ENCODE peak calls at places on chromosomes 12 and 14, in six cellular contexts. One of them, this sample, is unnamed.

GRCh38 chr14:101134161-101134631 is 230.7 kb upstream of the RTL1 start:
- DNase-seq in IMR-90: no peak
- DNase-seq in body of pancreas: no peak
- DNase-seq in esophagus squamous epithelium: no peak
- DNase-seq in heart left ventricle: no peak
- DNase-seq in adrenal gland: no peak
- DNase-seq in this sample: no peak

GRCh38 chr12:129657179-129657578 is 246.6 kb downstream of the TMEM132D start:
- DNase-seq in IMR-90: no peak
- DNase-seq in body of pancreas: no peak
- DNase-seq in esophagus squamous epithelium: no peak
- DNase-seq in heart left ventricle: no peak
- DNase-seq in adrenal gland: no peak
- DNase-seq in this sample: no peak

GRCh38 chr14:97719931-97720330 is 922.7 kb downstream of the VRK1 start:
- DNase-seq in IMR-90: no peak
- DNase-seq in body of pancreas: no peak
- DNase-seq in esophagus squamous epithelium: no peak
- DNase-seq in heart left ventricle: no peak
- DNase-seq in adrenal gland: no peak
- DNase-seq in this sample: no peak

GRCh38 chr14:30387856-30388255 is 171.1 kb upstream of the G2E3 start:
- DNase-seq in IMR-90: no peak
- DNase-seq in body of pancreas: peak
- DNase-seq in esophagus squamous epithelium: no peak
- DNase-seq in heart left ventricle: no peak
- DNase-seq in adrenal gland: no peak
- DNase-seq in this sample: no peak

GRCh38 chr14:83255015-83255726 is 1721.5 kb upstream of the SEL1L start:
- DNase-seq in IMR-90: peak
- DNase-seq in body of pancreas: no peak
- DNase-seq in esophagus squamous epithelium: no peak
- DNase-seq in heart left ventricle: no peak
- DNase-seq in adrenal gland: no peak
- DNase-seq in this sample: no peak

GRCh38 chr12:32822344-32822743 is 66.6 kb upstream of the YARS2 start:
- DNase-seq in IMR-90: no peak
- DNase-seq in body of pancreas: no peak
- DNase-seq in esophagus squamous epithelium: no peak
- DNase-seq in heart left ventricle: no peak
- DNase-seq in adrenal gland: no peak
- DNase-seq in this sample: no peak

GRCh38 chr14:56490379-56490778 is 89.2 kb upstream of the TMEM260 start:
- DNase-seq in IMR-90: peak
- DNase-seq in body of pancreas: no peak
- DNase-seq in esophagus squamous epithelium: no peak
- DNase-seq in heart left ventricle: no peak
- DNase-seq in adrenal gland: no peak
- DNase-seq in this sample: no peak

GRCh38 chr14:103887170-103887501 is 39.8 kb upstream of the PPP1R13B start:
- DNase-seq in IMR-90: no peak
- DNase-seq in body of pancreas: no peak
- DNase-seq in esophagus squamous epithelium: no peak
- DNase-seq in heart left ventricle: no peak
- DNase-seq in adrenal gland: no peak
- DNase-seq in this sample: no peak

GRCh38 chr12:42550815-42551214 is 38.7 kb downstream of the PRICKLE1 start:
- DNase-seq in IMR-90: no peak
- DNase-seq in body of pancreas: no peak
- DNase-seq in esophagus squamous epithelium: no peak
- DNase-seq in heart left ventricle: no peak
- DNase-seq in adrenal gland: no peak
- DNase-seq in this sample: no peak

GRCh38 chr12:131397493-131398181 is 313.3 kb upstream of the SFSWAP start:
- DNase-seq in IMR-90: no peak
- DNase-seq in body of pancreas: no peak
- DNase-seq in esophagus squamous epithelium: no peak
- DNase-seq in heart left ventricle: no peak
- DNase-seq in adrenal gland: no peak
- DNase-seq in this sample: no peak

GRCh38 chr14:98580131-98580678 is 691.8 kb downstream of the BCL11B start:
- DNase-seq in IMR-90: no peak
- DNase-seq in body of pancreas: no peak
- DNase-seq in esophagus squamous epithelium: no peak
- DNase-seq in heart left ventricle: no peak
- DNase-seq in adrenal gland: no peak
- DNase-seq in this sample: no peak

DNA sequence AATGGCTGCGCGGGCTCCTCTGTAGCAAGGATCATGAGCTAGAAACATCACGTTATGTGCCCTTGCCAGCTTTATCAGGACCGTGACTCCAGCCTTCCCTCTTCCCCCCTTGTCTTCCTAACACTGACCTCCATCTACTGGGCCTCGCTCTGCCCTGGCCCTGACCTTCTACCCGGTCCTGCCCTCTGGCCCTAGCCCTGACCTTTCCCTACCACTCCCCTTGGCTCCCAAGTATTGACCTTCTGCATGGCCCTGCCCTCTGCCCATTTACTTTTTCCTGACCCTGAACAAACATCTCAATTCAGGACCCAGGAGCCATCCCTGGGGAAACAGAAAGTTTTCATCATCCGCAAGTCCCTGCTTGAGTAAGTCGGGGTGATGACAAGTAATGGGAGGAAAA is 2.0 kb downstream of the SOAT2 start:
- DNase-seq in IMR-90: no peak
- DNase-seq in body of pancreas: no peak
- DNase-seq in esophagus squamous epithelium: no peak
- DNase-seq in heart left ventricle: no peak
- DNase-seq in adrenal gland: no peak
- DNase-seq in this sample: no peak
- TF ChIP-seq POLR2A in IMR-90: no peak
- TF ChIP-seq POLR2A in body of pancreas: no peak
- TF ChIP-seq POLR2A in esophagus squamous epithelium: no peak
- TF ChIP-seq POLR2A in heart left ventricle: no peak
- TF ChIP-seq POLR2A in adrenal gland: no peak
- TF ChIP-seq POLR2A in this sample: no peak

GRCh38 chr12:54030889-54031860 is 1.7 kb upstream of the HOXC5 start:
- DNase-seq in IMR-90: peak
- DNase-seq in body of pancreas: no peak
- DNase-seq in esophagus squamous epithelium: no peak
- DNase-seq in heart left ventricle: no peak
- DNase-seq in adrenal gland: peak
- DNase-seq in this sample: no peak
- TF ChIP-seq POLR2A in IMR-90: no peak
- TF ChIP-seq POLR2A in body of pancreas: no peak
- TF ChIP-seq POLR2A in esophagus squamous epithelium: no peak
- TF ChIP-seq POLR2A in heart left ventricle: no peak
- TF ChIP-seq POLR2A in adrenal gland: no peak
- TF ChIP-seq POLR2A in this sample: no peak

DNA sequence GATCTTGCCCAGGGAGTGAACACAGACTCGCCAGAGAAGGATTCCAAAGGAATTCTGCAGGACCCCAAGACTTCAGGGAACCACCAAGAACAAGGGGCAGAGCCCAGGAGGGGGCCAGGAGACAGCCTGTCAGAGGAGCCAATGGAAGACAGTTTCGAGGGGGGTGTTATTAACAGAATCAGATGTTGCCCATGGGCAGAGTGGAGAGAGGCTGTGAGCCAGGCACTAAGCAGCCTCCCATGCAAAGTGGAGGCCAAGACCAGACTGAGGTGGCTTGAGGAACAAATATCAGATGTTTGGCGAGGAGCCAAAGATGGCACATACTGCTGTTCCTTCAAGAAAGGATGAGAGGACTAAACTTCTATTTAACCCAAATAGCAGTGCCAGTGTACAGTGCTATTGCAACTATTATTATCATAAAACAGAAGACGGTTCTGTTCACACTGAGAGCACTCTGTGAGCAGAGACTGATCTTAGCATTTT is 12.6 kb downstream of the APPL2 start:
- DNase-seq in IMR-90: no peak
- DNase-seq in body of pancreas: no peak
- DNase-seq in esophagus squamous epithelium: no peak
- DNase-seq in heart left ventricle: no peak
- DNase-seq in adrenal gland: no peak
- DNase-seq in this sample: no peak
- TF ChIP-seq POLR2A in IMR-90: no peak
- TF ChIP-seq POLR2A in body of pancreas: no peak
- TF ChIP-seq POLR2A in esophagus squamous epithelium: no peak
- TF ChIP-seq POLR2A in heart left ventricle: no peak
- TF ChIP-seq POLR2A in adrenal gland: no peak
- TF ChIP-seq POLR2A in this sample: no peak

DNA sequence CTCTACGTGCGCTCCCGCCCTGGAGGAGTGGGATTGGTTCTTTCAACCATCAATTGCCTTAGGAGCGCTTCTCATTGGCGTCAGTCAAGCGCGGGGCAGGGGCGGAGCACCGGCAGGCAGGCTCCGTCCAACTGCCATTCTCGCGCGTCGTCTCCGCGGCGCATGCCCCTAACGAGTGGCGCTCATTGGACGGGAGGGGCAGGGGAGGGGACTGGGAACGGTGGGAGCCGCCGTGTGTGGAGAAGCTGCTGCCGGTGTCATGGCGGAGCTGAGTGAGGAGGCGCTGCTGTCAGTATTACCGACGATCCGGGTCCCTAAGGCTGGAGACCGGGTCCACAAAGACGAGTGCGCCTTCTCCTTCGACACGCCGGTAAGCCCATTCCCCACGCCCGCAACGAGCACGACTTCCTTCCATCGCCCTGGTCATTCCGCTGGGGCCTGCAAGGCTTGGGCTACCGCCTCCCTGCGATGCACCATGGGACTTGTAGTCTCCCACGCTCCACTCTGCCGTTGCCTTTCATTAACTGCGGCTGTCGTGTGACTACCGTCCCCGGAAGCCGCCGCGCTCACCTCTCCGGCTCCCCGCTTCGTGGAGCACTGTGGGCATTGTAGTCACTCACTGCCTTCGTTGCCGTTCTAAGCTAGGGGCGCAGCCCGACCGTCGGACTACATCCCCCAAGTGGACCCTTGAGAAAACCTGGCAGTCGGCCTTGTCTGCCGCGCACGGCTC is at the start of gene USP5:
- DNase-seq in IMR-90: peak
- DNase-seq in body of pancreas: peak
- DNase-seq in esophagus squamous epithelium: peak
- DNase-seq in heart left ventricle: peak
- DNase-seq in adrenal gland: peak
- DNase-seq in this sample: peak
- TF ChIP-seq POLR2A in IMR-90: no peak
- TF ChIP-seq POLR2A in body of pancreas: no peak
- TF ChIP-seq POLR2A in esophagus squamous epithelium: peak
- TF ChIP-seq POLR2A in heart left ventricle: peak
- TF ChIP-seq POLR2A in adrenal gland: peak
- TF ChIP-seq POLR2A in this sample: peak

DNA sequence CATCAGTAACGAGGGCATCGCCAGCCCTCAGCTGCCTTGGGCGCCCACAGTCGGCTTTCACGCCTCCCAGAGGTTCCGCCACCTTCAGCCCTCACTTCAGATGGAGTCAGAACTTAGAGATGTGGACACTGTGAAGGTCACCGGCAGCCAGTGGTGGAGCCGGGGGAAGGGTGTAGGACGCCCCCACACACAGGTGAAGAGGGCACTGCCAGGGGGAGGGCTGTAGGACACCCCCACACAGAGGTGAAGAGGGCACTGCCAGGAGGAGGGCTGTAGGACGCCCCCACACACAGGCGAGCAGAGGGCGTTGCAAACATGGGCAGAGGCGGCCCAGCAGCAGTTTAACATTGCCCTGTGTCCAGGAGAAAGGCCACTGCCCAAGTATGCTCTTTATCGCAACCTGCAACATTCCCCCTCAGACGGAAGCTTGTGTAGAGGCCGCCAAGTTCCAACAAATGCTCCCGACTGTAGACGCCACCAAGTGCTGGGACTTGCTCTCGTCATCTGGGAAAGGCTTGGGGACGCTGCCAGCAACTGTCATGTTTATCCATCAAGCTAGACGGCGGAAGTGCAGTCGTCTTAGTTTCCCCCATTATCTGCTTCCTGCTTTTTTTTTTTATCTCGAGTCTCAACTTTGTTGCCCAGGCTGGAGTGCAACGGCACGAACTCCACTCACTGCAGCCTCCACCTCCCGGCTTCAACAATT is 4.9 kb upstream of the ANKLE2 start:
- DNase-seq in IMR-90: peak
- DNase-seq in body of pancreas: peak
- DNase-seq in esophagus squamous epithelium: no peak
- DNase-seq in heart left ventricle: peak
- DNase-seq in adrenal gland: peak
- DNase-seq in this sample: no peak
- TF ChIP-seq POLR2A in IMR-90: no peak
- TF ChIP-seq POLR2A in body of pancreas: no peak
- TF ChIP-seq POLR2A in esophagus squamous epithelium: no peak
- TF ChIP-seq POLR2A in heart left ventricle: no peak
- TF ChIP-seq POLR2A in adrenal gland: no peak
- TF ChIP-seq POLR2A in this sample: no peak

This sample was measured in H54.